ENCODE peak calls at places on chromosomes 5 and 9, in seven cellular contexts. One of them, this sample, is unnamed.

GRCh38 chr5:147849226-147849625 is 17.8 kb upstream of the SPINK1 start:
- DNase-seq in right lobe of liver: no peak
- DNase-seq in fibroblast of lung: peak
- DNase-seq in AG04450: no peak
- DNase-seq in GM23248: no peak
- DNase-seq in transverse colon: no peak
- DNase-seq in cardiac muscle cell: no peak
- DNase-seq in this sample: no peak

GRCh38 chr9:96668868-96669534 is 13.9 kb upstream of the PRXL2C start:
- DNase-seq in right lobe of liver: no peak
- DNase-seq in fibroblast of lung: no peak
- DNase-seq in AG04450: no peak
- DNase-seq in GM23248: no peak
- DNase-seq in transverse colon: no peak
- DNase-seq in cardiac muscle cell: no peak
- DNase-seq in this sample: no peak

GRCh38 chr5:29498860-29499259 is 1694.6 kb upstream of the CDH6 start:
- DNase-seq in right lobe of liver: no peak
- DNase-seq in fibroblast of lung: no peak
- DNase-seq in AG04450: no peak
- DNase-seq in GM23248: no peak
- DNase-seq in transverse colon: no peak
- DNase-seq in cardiac muscle cell: no peak
- DNase-seq in this sample: no peak

GRCh38 chr5:29161399-29161798 is 2032.1 kb upstream of the CDH6 start:
- DNase-seq in right lobe of liver: no peak
- DNase-seq in fibroblast of lung: no peak
- DNase-seq in AG04450: no peak
- DNase-seq in GM23248: no peak
- DNase-seq in transverse colon: no peak
- DNase-seq in cardiac muscle cell: no peak
- DNase-seq in this sample: no peak

GRCh38 chr9:81620009-81620405 is 69.3 kb downstream of the TLE1 start:
- DNase-seq in right lobe of liver: no peak
- DNase-seq in fibroblast of lung: no peak
- DNase-seq in AG04450: no peak
- DNase-seq in GM23248: no peak
- DNase-seq in transverse colon: no peak
- DNase-seq in cardiac muscle cell: no peak
- DNase-seq in this sample: no peak

GRCh38 chr9:124309665-124310064 is 51.9 kb downstream of the NEK6 start:
- DNase-seq in right lobe of liver: no peak
- DNase-seq in fibroblast of lung: peak
- DNase-seq in AG04450: peak
- DNase-seq in GM23248: peak
- DNase-seq in transverse colon: no peak
- DNase-seq in cardiac muscle cell: no peak
- DNase-seq in this sample: no peak

GRCh38 chr9:1839984-1840383 is 175.2 kb upstream of the SMARCA2 start:
- DNase-seq in right lobe of liver: no peak
- DNase-seq in fibroblast of lung: no peak
- DNase-seq in AG04450: no peak
- DNase-seq in GM23248: no peak
- DNase-seq in transverse colon: no peak
- DNase-seq in cardiac muscle cell: no peak
- DNase-seq in this sample: no peak

GRCh38 chr9:110179734-110180133 is 28.2 kb downstream of the C9orf152 start:
- DNase-seq in right lobe of liver: no peak
- DNase-seq in fibroblast of lung: peak
- DNase-seq in AG04450: peak
- DNase-seq in GM23248: peak
- DNase-seq in transverse colon: no peak
- DNase-seq in cardiac muscle cell: no peak
- DNase-seq in this sample: no peak

GRCh38 chr9:89863141-89863540 is 258.3 kb downstream of the GADD45G start:
- DNase-seq in right lobe of liver: no peak
- DNase-seq in fibroblast of lung: no peak
- DNase-seq in AG04450: no peak
- DNase-seq in GM23248: no peak
- DNase-seq in transverse colon: no peak
- DNase-seq in cardiac muscle cell: no peak
- DNase-seq in this sample: no peak

GRCh38 chr5:74311961-74312360 is 328.6 kb downstream of the ENC1 start:
- DNase-seq in right lobe of liver: no peak
- DNase-seq in fibroblast of lung: peak
- DNase-seq in AG04450: no peak
- DNase-seq in GM23248: no peak
- DNase-seq in transverse colon: no peak
- DNase-seq in cardiac muscle cell: no peak
- DNase-seq in this sample: no peak

GRCh38 chr5:139638090-139638735 is 9.9 kb upstream of the CXXC5 start:
- DNase-seq in right lobe of liver: peak
- DNase-seq in fibroblast of lung: peak
- DNase-seq in AG04450: no peak
- DNase-seq in GM23248: peak
- DNase-seq in transverse colon: peak
- DNase-seq in cardiac muscle cell: no peak
- DNase-seq in this sample: peak

GRCh38 chr5:157245477-157245876 is 20.4 kb upstream of the CYFIP2 start:
- DNase-seq in right lobe of liver: no peak
- DNase-seq in fibroblast of lung: peak
- DNase-seq in AG04450: no peak
- DNase-seq in GM23248: peak
- DNase-seq in transverse colon: no peak
- DNase-seq in cardiac muscle cell: no peak
- DNase-seq in this sample: no peak

GRCh38 chr5:41122459-41122858 is 51.3 kb upstream of the MROH2B start:
- DNase-seq in right lobe of liver: no peak
- DNase-seq in fibroblast of lung: no peak
- DNase-seq in AG04450: no peak
- DNase-seq in GM23248: no peak
- DNase-seq in transverse colon: no peak
- DNase-seq in cardiac muscle cell: no peak
- DNase-seq in this sample: no peak

GRCh38 chr9:87714819-87715218 is 11.1 kb upstream of the CTSL start:
- DNase-seq in right lobe of liver: peak
- DNase-seq in fibroblast of lung: peak
- DNase-seq in AG04450: peak
- DNase-seq in GM23248: peak
- DNase-seq in transverse colon: peak
- DNase-seq in cardiac muscle cell: no peak
- DNase-seq in this sample: no peak

GRCh38 chr9:115668506-115668905 is 485.1 kb upstream of the PAPPA start:
- DNase-seq in right lobe of liver: no peak
- DNase-seq in fibroblast of lung: peak
- DNase-seq in AG04450: peak
- DNase-seq in GM23248: peak
- DNase-seq in transverse colon: no peak
- DNase-seq in cardiac muscle cell: no peak
- DNase-seq in this sample: no peak

GRCh38 chr5:138641547-138642298 is 66.5 kb upstream of the HSPA9 start:
- DNase-seq in right lobe of liver: peak
- DNase-seq in fibroblast of lung: peak
- DNase-seq in AG04450: peak
- DNase-seq in GM23248: peak
- DNase-seq in transverse colon: peak
- DNase-seq in cardiac muscle cell: peak
- DNase-seq in this sample: peak

GRCh38 chr9:107485451-107486043 is 4.0 kb downstream of the KLF4 start:
- DNase-seq in right lobe of liver: no peak
- DNase-seq in fibroblast of lung: peak
- DNase-seq in AG04450: no peak
- DNase-seq in GM23248: peak
- DNase-seq in transverse colon: no peak
- DNase-seq in cardiac muscle cell: no peak
- DNase-seq in this sample: no peak

GRCh38 chr5:178235600-178235998 is 3.0 kb upstream of the PHYKPL start:
- DNase-seq in right lobe of liver: no peak
- DNase-seq in fibroblast of lung: no peak
- DNase-seq in AG04450: no peak
- DNase-seq in GM23248: no peak
- DNase-seq in transverse colon: no peak
- DNase-seq in cardiac muscle cell: no peak
- DNase-seq in this sample: no peak

GRCh38 chr5:178081571-178082244 is 31.6 kb upstream of the N4BP3 start:
- DNase-seq in right lobe of liver: no peak
- DNase-seq in fibroblast of lung: no peak
- DNase-seq in AG04450: no peak
- DNase-seq in GM23248: no peak
- DNase-seq in transverse colon: no peak
- DNase-seq in cardiac muscle cell: no peak
- DNase-seq in this sample: no peak

GRCh38 chr9:87158779-87159178 is 211.5 kb upstream of the GAS1 start:
- DNase-seq in right lobe of liver: no peak
- DNase-seq in fibroblast of lung: no peak
- DNase-seq in AG04450: no peak
- DNase-seq in GM23248: no peak
- DNase-seq in transverse colon: no peak
- DNase-seq in cardiac muscle cell: no peak
- DNase-seq in this sample: no peak

GRCh38 chr5:16912080-16912479 is 24.0 kb downstream of the MYO10 start:
- DNase-seq in right lobe of liver: no peak
- DNase-seq in fibroblast of lung: no peak
- DNase-seq in AG04450: no peak
- DNase-seq in GM23248: no peak
- DNase-seq in transverse colon: no peak
- DNase-seq in cardiac muscle cell: no peak
- DNase-seq in this sample: no peak
- H3K27ac ChIP-seq in right lobe of liver: no peak
- H3K27ac ChIP-seq in fibroblast of lung: no peak
- H3K27ac ChIP-seq in AG04450: no peak
- H3K27ac ChIP-seq in GM23248: no peak
- H3K27ac ChIP-seq in transverse colon: peak
- H3K27ac ChIP-seq in cardiac muscle cell: no peak
- H3K27ac ChIP-seq in this sample: no peak

GRCh38 chr5:78288246-78288645 is 6.3 kb downstream of the AP3B1 start:
- DNase-seq in right lobe of liver: no peak
- DNase-seq in fibroblast of lung: peak
- DNase-seq in AG04450: no peak
- DNase-seq in GM23248: peak
- DNase-seq in transverse colon: no peak
- DNase-seq in cardiac muscle cell: no peak
- DNase-seq in this sample: no peak

GRCh38 chr5:78291687-78292086 is 2.8 kb downstream of the AP3B1 start:
- DNase-seq in right lobe of liver: no peak
- DNase-seq in fibroblast of lung: no peak
- DNase-seq in AG04450: no peak
- DNase-seq in GM23248: peak
- DNase-seq in transverse colon: no peak
- DNase-seq in cardiac muscle cell: no peak
- DNase-seq in this sample: no peak

GRCh38 chr5:78294250-78295034 is at the start of gene AP3B1:
- DNase-seq in right lobe of liver: peak
- DNase-seq in fibroblast of lung: peak
- DNase-seq in AG04450: peak
- DNase-seq in GM23248: peak
- DNase-seq in transverse colon: peak
- DNase-seq in cardiac muscle cell: peak
- DNase-seq in this sample: peak

GRCh38 chr5:78295035-78295961 is 800 bp upstream of the AP3B1 start:
- DNase-seq in right lobe of liver: peak
- DNase-seq in fibroblast of lung: peak
- DNase-seq in AG04450: no peak
- DNase-seq in GM23248: peak
- DNase-seq in transverse colon: peak
- DNase-seq in cardiac muscle cell: peak
- DNase-seq in this sample: no peak

GRCh38 chr5:78293856-78294249 is 645 bp downstream of the AP3B1 start:
- DNase-seq in right lobe of liver: no peak
- DNase-seq in fibroblast of lung: peak
- DNase-seq in AG04450: no peak
- DNase-seq in GM23248: peak
- DNase-seq in transverse colon: no peak
- DNase-seq in cardiac muscle cell: no peak
- DNase-seq in this sample: no peak
- H3K27ac ChIP-seq in right lobe of liver: peak
- H3K27ac ChIP-seq in fibroblast of lung: peak
- H3K27ac ChIP-seq in AG04450: peak
- H3K27ac ChIP-seq in GM23248: peak
- H3K27ac ChIP-seq in transverse colon: peak
- H3K27ac ChIP-seq in cardiac muscle cell: peak
- H3K27ac ChIP-seq in this sample: peak

DNA sequence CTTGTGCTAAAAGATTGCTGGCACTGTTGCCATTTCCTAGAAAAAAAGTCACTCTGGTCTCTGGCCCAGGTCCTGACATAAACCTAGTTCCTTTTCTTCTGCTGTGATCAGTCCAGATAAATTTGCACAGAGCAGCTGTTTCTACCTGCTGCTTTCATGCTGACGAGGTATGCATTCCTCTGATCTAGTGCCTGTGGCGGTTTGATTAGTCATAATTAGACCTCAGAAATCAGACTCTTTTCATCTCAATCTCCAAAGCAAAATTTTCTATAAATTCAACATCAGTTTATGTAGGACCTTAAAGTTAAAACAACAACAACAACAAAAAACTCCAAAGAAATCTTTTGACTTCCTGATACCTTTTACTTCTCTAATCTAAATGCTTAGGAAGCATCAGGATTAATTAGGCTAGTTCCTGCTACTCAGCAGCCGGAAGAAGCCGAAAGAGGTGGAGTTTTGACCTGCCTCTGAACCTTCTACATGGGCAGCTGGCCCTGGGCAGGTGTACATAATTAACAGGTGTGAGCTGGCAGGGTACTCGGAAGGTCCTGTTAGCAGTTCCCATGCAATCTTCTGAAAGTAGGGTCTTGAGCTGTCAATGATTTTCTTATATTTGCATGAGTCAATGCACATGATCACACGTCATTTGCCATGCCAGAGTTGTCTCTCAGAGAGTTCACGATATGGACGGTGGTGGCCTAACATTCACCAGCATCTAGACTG is 83.3 kb upstream of the CCDC112 start:
- DNase-seq in right lobe of liver: no peak
- DNase-seq in fibroblast of lung: peak
- DNase-seq in AG04450: no peak
- DNase-seq in GM23248: no peak
- DNase-seq in transverse colon: peak
- DNase-seq in cardiac muscle cell: no peak
- DNase-seq in this sample: no peak
- H3K27ac ChIP-seq in right lobe of liver: no peak
- H3K27ac ChIP-seq in fibroblast of lung: no peak
- H3K27ac ChIP-seq in AG04450: no peak
- H3K27ac ChIP-seq in GM23248: no peak
- H3K27ac ChIP-seq in transverse colon: no peak
- H3K27ac ChIP-seq in cardiac muscle cell: no peak
- H3K27ac ChIP-seq in this sample: no peak

DNA sequence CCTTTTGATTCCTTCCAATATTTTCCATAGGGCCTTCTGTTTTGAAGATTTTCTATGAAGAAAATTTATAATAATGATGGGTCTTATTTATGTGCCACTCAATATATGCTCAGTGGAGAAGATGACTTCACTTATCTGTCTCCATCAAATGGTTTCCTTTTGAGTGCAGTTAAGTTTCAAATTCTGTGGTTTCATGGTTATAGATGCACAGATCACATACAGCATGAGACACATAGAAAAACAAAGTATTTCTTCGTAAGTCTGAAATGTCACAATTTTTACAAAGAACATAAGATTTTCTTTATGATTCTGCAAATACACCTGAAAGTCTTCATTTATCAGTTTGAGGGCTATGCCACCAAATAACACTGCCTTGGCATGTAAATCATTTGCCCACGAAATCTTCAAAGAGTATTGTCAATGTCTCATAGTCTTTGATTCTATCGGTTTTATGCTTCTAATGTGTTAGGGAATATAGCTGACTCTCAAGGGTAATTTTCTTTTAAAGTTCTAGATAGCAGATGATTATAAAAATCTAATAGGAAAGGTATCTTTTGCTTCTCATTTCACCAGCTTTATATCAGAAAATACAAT is 14.1 kb downstream of the CFAP95 start:
- DNase-seq in right lobe of liver: no peak
- DNase-seq in fibroblast of lung: no peak
- DNase-seq in AG04450: no peak
- DNase-seq in GM23248: no peak
- DNase-seq in transverse colon: no peak
- DNase-seq in cardiac muscle cell: no peak
- DNase-seq in this sample: no peak
- H3K27ac ChIP-seq in right lobe of liver: no peak
- H3K27ac ChIP-seq in fibroblast of lung: no peak
- H3K27ac ChIP-seq in AG04450: no peak
- H3K27ac ChIP-seq in GM23248: no peak
- H3K27ac ChIP-seq in transverse colon: no peak
- H3K27ac ChIP-seq in cardiac muscle cell: no peak
- H3K27ac ChIP-seq in this sample: no peak